ENCODE peak calls at places on chromosomes 5 and 9, in nine cellular contexts. One of them, this sample, is unnamed. For H3K9me3, the result is how much of the 10 kb centered on the place peaks cover.

GRCh38 chr5:81506900-81507588 is 113.1 kb upstream of the ACOT12 start:
- DNase-seq in PC-9: peak
- DNase-seq in breast epithelium: no peak
- DNase-seq in IMR-90: peak
- DNase-seq in upper lobe of right lung: no peak
- DNase-seq in lower lobe of right lung: no peak
- DNase-seq in GM23248: peak
- DNase-seq in CD4-positive, CD25-positive, alpha-beta regulatory T cell: no peak
- DNase-seq in uterus: peak
- DNase-seq in this sample: peak

GRCh38 chr5:147857302-147858129 is 21.0 kb upstream of the SCGB3A2 start:
- DNase-seq in PC-9: peak
- DNase-seq in upper lobe of right lung: no peak
- DNase-seq in lower lobe of right lung: peak
- DNase-seq in breast epithelium: peak
- DNase-seq in uterus: peak
- DNase-seq in CD4-positive, CD25-positive, alpha-beta regulatory T cell: peak
- DNase-seq in IMR-90: peak
- DNase-seq in GM23248: peak
- DNase-seq in this sample: peak

GRCh38 chr9:89471390-89471789 is 26.5 kb downstream of the SEMA4D start:
- DNase-seq in IMR-90: no peak
- DNase-seq in upper lobe of right lung: no peak
- DNase-seq in CD4-positive, CD25-positive, alpha-beta regulatory T cell: no peak
- DNase-seq in lower lobe of right lung: no peak
- DNase-seq in GM23248: no peak
- DNase-seq in uterus: no peak
- DNase-seq in breast epithelium: no peak
- DNase-seq in PC-9: no peak
- DNase-seq in this sample: no peak

GRCh38 chr5:174119386-174119785 is 73.9 kb downstream of the NSG2 start:
- DNase-seq in GM23248: no peak
- DNase-seq in breast epithelium: no peak
- DNase-seq in upper lobe of right lung: no peak
- DNase-seq in IMR-90: no peak
- DNase-seq in uterus: no peak
- DNase-seq in CD4-positive, CD25-positive, alpha-beta regulatory T cell: no peak
- DNase-seq in PC-9: no peak
- DNase-seq in lower lobe of right lung: no peak
- DNase-seq in this sample: no peak

GRCh38 chr5:166341708-166342329 is 1949.6 kb upstream of the WWC1 start:
- DNase-seq in lower lobe of right lung: no peak
- DNase-seq in IMR-90: no peak
- DNase-seq in breast epithelium: no peak
- DNase-seq in PC-9: no peak
- DNase-seq in uterus: no peak
- DNase-seq in GM23248: no peak
- DNase-seq in upper lobe of right lung: no peak
- DNase-seq in CD4-positive, CD25-positive, alpha-beta regulatory T cell: no peak
- DNase-seq in this sample: no peak

GRCh38 chr5:54531536-54531935 is 14.0 kb downstream of the SNX18 start:
- DNase-seq in CD4-positive, CD25-positive, alpha-beta regulatory T cell: no peak
- DNase-seq in lower lobe of right lung: no peak
- DNase-seq in uterus: no peak
- DNase-seq in breast epithelium: no peak
- DNase-seq in GM23248: peak
- DNase-seq in PC-9: no peak
- DNase-seq in upper lobe of right lung: no peak
- DNase-seq in IMR-90: no peak
- DNase-seq in this sample: peak

GRCh38 chr5:35129921-35130485 is 82.3 kb upstream of the AGXT2 start:
- DNase-seq in CD4-positive, CD25-positive, alpha-beta regulatory T cell: no peak
- DNase-seq in GM23248: peak
- DNase-seq in upper lobe of right lung: no peak
- DNase-seq in breast epithelium: no peak
- DNase-seq in lower lobe of right lung: no peak
- DNase-seq in IMR-90: peak
- DNase-seq in uterus: no peak
- DNase-seq in PC-9: no peak
- DNase-seq in this sample: peak

GRCh38 chr5:80777347-80778287 is 122.8 kb upstream of the DHFR start:
- DNase-seq in GM23248: no peak
- DNase-seq in upper lobe of right lung: no peak
- DNase-seq in uterus: no peak
- DNase-seq in breast epithelium: no peak
- DNase-seq in lower lobe of right lung: no peak
- DNase-seq in CD4-positive, CD25-positive, alpha-beta regulatory T cell: no peak
- DNase-seq in IMR-90: no peak
- DNase-seq in PC-9: no peak
- DNase-seq in this sample: no peak

GRCh38 chr5:179223528-179223927 is 121.7 kb downstream of the ADAMTS2 start:
- DNase-seq in CD4-positive, CD25-positive, alpha-beta regulatory T cell: no peak
- DNase-seq in lower lobe of right lung: peak
- DNase-seq in GM23248: no peak
- DNase-seq in breast epithelium: no peak
- DNase-seq in IMR-90: no peak
- DNase-seq in upper lobe of right lung: no peak
- DNase-seq in PC-9: no peak
- DNase-seq in uterus: no peak
- DNase-seq in this sample: no peak
- H3K9me3 ChIP-seq in CD4-positive, CD25-positive, alpha-beta regulatory T cell: under half
- H3K9me3 ChIP-seq in lower lobe of right lung: under half
- H3K9me3 ChIP-seq in GM23248: under half
- H3K9me3 ChIP-seq in breast epithelium: under half
- H3K9me3 ChIP-seq in IMR-90: under half
- H3K9me3 ChIP-seq in upper lobe of right lung: under half
- H3K9me3 ChIP-seq in PC-9: under half
- H3K9me3 ChIP-seq in uterus: under half
- H3K9me3 ChIP-seq in this sample: under half

DNA sequence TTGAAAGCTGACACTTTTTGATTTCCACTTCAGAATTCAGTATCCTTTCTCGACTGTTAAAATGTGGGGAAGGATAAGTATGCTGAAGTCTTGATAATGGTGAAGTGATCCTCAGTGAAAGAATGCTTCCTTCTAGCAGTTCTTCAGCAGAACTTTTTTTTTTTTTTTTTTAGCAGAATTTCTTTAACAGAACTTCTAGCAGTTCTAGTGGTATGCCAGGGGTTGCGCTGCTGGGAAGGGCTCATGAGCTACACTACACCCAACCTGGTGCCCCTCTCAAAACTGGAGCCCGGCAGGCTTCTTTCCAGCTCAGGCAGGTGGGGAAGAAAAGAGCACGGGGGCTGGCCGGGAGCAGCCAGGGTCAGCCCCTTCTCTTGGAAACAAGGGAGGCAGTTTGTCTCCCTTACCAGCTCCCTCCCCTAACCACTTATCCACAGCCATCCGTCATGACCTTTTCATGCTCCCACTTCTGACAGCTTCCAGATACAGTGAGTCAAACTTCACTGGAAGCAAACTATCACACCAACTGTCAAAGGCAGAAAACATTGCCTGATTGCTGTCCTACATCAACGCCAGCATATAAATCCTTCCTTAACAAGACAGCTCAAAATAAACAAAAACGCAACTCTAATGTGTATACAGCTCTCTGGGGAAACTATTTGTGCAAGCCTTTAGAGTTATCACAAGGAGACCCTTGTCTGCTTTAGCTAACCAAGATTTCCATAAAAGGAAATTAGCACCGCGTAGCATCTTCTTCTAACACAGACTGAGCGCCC is 211.5 kb downstream of the GAPVD1 start:
- DNase-seq in CD4-positive, CD25-positive, alpha-beta regulatory T cell: no peak
- DNase-seq in GM23248: peak
- DNase-seq in breast epithelium: no peak
- DNase-seq in PC-9: no peak
- DNase-seq in IMR-90: peak
- DNase-seq in upper lobe of right lung: no peak
- DNase-seq in uterus: peak
- DNase-seq in lower lobe of right lung: no peak
- DNase-seq in this sample: no peak
- H3K27ac ChIP-seq in CD4-positive, CD25-positive, alpha-beta regulatory T cell: no peak
- H3K27ac ChIP-seq in GM23248: no peak
- H3K27ac ChIP-seq in breast epithelium: peak
- H3K27ac ChIP-seq in PC-9: no peak
- H3K27ac ChIP-seq in IMR-90: peak
- H3K27ac ChIP-seq in upper lobe of right lung: no peak
- H3K27ac ChIP-seq in uterus: peak
- H3K27ac ChIP-seq in lower lobe of right lung: peak
- H3K27ac ChIP-seq in this sample: no peak

DNA sequence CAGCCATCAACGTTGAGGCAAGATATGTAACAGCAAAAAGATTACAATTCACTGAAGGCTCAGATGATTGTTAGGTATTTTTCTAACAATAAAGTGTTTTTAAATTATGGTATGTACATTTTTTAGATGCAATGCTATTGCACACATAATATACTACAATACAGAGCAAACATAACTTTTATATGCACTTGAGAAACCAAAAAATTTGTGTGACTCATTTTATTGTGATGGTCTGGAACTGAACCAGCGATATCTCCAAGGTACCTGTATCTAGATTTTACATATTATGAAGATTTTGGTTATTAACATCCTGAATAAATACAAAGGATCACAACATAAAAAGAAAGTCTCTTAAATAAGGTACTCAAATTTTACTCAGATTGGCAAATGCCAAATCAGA is 41.3 kb downstream of the TBCA start:
- DNase-seq in CD4-positive, CD25-positive, alpha-beta regulatory T cell: no peak
- DNase-seq in PC-9: no peak
- DNase-seq in breast epithelium: no peak
- DNase-seq in lower lobe of right lung: no peak
- DNase-seq in upper lobe of right lung: no peak
- DNase-seq in uterus: no peak
- DNase-seq in GM23248: no peak
- DNase-seq in IMR-90: no peak
- DNase-seq in this sample: peak
- H3K9me3 ChIP-seq in CD4-positive, CD25-positive, alpha-beta regulatory T cell: under half
- H3K9me3 ChIP-seq in PC-9: under half
- H3K9me3 ChIP-seq in breast epithelium: under half
- H3K9me3 ChIP-seq in lower lobe of right lung: under half
- H3K9me3 ChIP-seq in upper lobe of right lung: under half
- H3K9me3 ChIP-seq in uterus: under half
- H3K9me3 ChIP-seq in GM23248: under half
- H3K9me3 ChIP-seq in IMR-90: under half
- H3K9me3 ChIP-seq in this sample: under half

GRCh38 chr5:178854284-178854683 is 5.5 kb upstream of the ZNF354B start:
- DNase-seq in IMR-90: no peak
- DNase-seq in GM23248: no peak
- DNase-seq in uterus: no peak
- DNase-seq in upper lobe of right lung: no peak
- DNase-seq in breast epithelium: no peak
- DNase-seq in PC-9: no peak
- DNase-seq in CD4-positive, CD25-positive, alpha-beta regulatory T cell: no peak
- DNase-seq in lower lobe of right lung: no peak
- DNase-seq in this sample: no peak

GRCh38 chr5:178861627-178862026 is 1.9 kb downstream of the ZNF354B start:
- DNase-seq in GM23248: no peak
- DNase-seq in lower lobe of right lung: no peak
- DNase-seq in CD4-positive, CD25-positive, alpha-beta regulatory T cell: no peak
- DNase-seq in upper lobe of right lung: no peak
- DNase-seq in PC-9: no peak
- DNase-seq in IMR-90: no peak
- DNase-seq in uterus: no peak
- DNase-seq in breast epithelium: no peak
- DNase-seq in this sample: no peak

GRCh38 chr5:178859625-178860521 is at the start of gene ZNF354B:
- DNase-seq in lower lobe of right lung: peak
- DNase-seq in GM23248: peak
- DNase-seq in CD4-positive, CD25-positive, alpha-beta regulatory T cell: peak
- DNase-seq in breast epithelium: peak
- DNase-seq in IMR-90: peak
- DNase-seq in uterus: peak
- DNase-seq in PC-9: peak
- DNase-seq in upper lobe of right lung: peak
- DNase-seq in this sample: peak
- H3K27ac ChIP-seq in lower lobe of right lung: peak
- H3K27ac ChIP-seq in GM23248: peak
- H3K27ac ChIP-seq in CD4-positive, CD25-positive, alpha-beta regulatory T cell: peak
- H3K27ac ChIP-seq in breast epithelium: peak
- H3K27ac ChIP-seq in IMR-90: peak
- H3K27ac ChIP-seq in uterus: peak
- H3K27ac ChIP-seq in PC-9: no peak
- H3K27ac ChIP-seq in upper lobe of right lung: peak
- H3K27ac ChIP-seq in this sample: peak

DNA sequence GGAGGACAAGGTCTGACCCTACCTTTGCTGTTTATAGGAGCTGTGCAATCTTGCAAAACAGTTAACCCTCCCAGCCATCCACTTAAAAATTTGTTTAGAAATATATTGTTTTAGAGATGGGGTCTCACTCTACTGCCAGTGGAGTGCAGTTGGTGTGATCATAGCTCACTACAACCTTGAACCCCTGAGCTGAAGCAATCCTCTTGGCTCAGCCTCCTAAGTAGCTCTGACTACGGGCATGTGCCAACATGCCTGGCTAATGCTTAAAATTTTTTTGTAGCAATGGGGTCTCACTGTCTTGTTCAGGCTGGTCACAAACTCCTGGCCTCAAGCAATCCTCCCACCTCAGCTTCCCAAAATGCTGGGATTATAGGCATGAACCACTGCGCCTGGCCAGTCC is 120.2 kb upstream of the PJA2 start:
- DNase-seq in uterus: no peak
- DNase-seq in CD4-positive, CD25-positive, alpha-beta regulatory T cell: no peak
- DNase-seq in GM23248: no peak
- DNase-seq in IMR-90: no peak
- DNase-seq in upper lobe of right lung: no peak
- DNase-seq in PC-9: no peak
- DNase-seq in lower lobe of right lung: no peak
- DNase-seq in breast epithelium: no peak
- DNase-seq in this sample: no peak
- H3K9me3 ChIP-seq in uterus: under half
- H3K9me3 ChIP-seq in CD4-positive, CD25-positive, alpha-beta regulatory T cell: under half
- H3K9me3 ChIP-seq in GM23248: under half
- H3K9me3 ChIP-seq in IMR-90: under half
- H3K9me3 ChIP-seq in upper lobe of right lung: under half
- H3K9me3 ChIP-seq in PC-9: under half
- H3K9me3 ChIP-seq in lower lobe of right lung: under half
- H3K9me3 ChIP-seq in breast epithelium: under half
- H3K9me3 ChIP-seq in this sample: under half

GRCh38 chr5:131019601-131020315 is 145.3 kb downstream of the HINT1 start:
- DNase-seq in GM23248: no peak
- DNase-seq in uterus: no peak
- DNase-seq in breast epithelium: no peak
- DNase-seq in IMR-90: no peak
- DNase-seq in upper lobe of right lung: no peak
- DNase-seq in CD4-positive, CD25-positive, alpha-beta regulatory T cell: no peak
- DNase-seq in lower lobe of right lung: no peak
- DNase-seq in PC-9: no peak
- DNase-seq in this sample: peak
- H3K27ac ChIP-seq in GM23248: no peak
- H3K27ac ChIP-seq in uterus: no peak
- H3K27ac ChIP-seq in breast epithelium: no peak
- H3K27ac ChIP-seq in IMR-90: no peak
- H3K27ac ChIP-seq in upper lobe of right lung: no peak
- H3K27ac ChIP-seq in CD4-positive, CD25-positive, alpha-beta regulatory T cell: no peak
- H3K27ac ChIP-seq in lower lobe of right lung: no peak
- H3K27ac ChIP-seq in PC-9: no peak
- H3K27ac ChIP-seq in this sample: no peak

This sample was measured in PC-3.